ENCODE peak calls at places on chromosome 14, in eight cellular contexts. One of them, this sample, is unnamed.

GRCh38 chr14:79686196-79686595 is 525.1 kb downstream of the DIO2 start:
- DNase-seq in neuronal stem cell: no peak
- DNase-seq in CD8-positive, alpha-beta T cell: no peak
- DNase-seq in HCT116: no peak
- DNase-seq in uterus: no peak
- DNase-seq in stomach: no peak
- DNase-seq in CD4-positive, CD25-positive, alpha-beta regulatory T cell: no peak
- DNase-seq in lung: no peak
- DNase-seq in this sample: no peak

GRCh38 chr14:90644882-90645281 is 171.3 kb downstream of the TTC7B start:
- DNase-seq in neuronal stem cell: no peak
- DNase-seq in CD8-positive, alpha-beta T cell: no peak
- DNase-seq in HCT116: no peak
- DNase-seq in uterus: peak; percentile 52
- DNase-seq in stomach: no peak
- DNase-seq in CD4-positive, CD25-positive, alpha-beta regulatory T cell: no peak
- DNase-seq in lung: no peak
- DNase-seq in this sample: no peak

GRCh38 chr14:69154779-69155178 is 1.9 kb upstream of the DCAF5 start:
- DNase-seq in neuronal stem cell: no peak
- DNase-seq in CD8-positive, alpha-beta T cell: no peak
- DNase-seq in HCT116: no peak
- DNase-seq in uterus: no peak
- DNase-seq in stomach: peak; percentile 55
- DNase-seq in CD4-positive, CD25-positive, alpha-beta regulatory T cell: no peak
- DNase-seq in lung: peak; percentile 40
- DNase-seq in this sample: no peak

GRCh38 chr14:102799684-102800562 is 22.7 kb downstream of the TRAF3 start:
- DNase-seq in neuronal stem cell: no peak
- DNase-seq in CD8-positive, alpha-beta T cell: no peak
- DNase-seq in HCT116: no peak
- DNase-seq in uterus: no peak
- DNase-seq in stomach: no peak
- DNase-seq in CD4-positive, CD25-positive, alpha-beta regulatory T cell: no peak
- DNase-seq in lung: no peak
- DNase-seq in this sample: no peak

GRCh38 chr14:101791919-101792572 is 30.5 kb downstream of the PPP2R5C start:
- DNase-seq in neuronal stem cell: no peak
- DNase-seq in CD8-positive, alpha-beta T cell: no peak
- DNase-seq in HCT116: no peak
- DNase-seq in uterus: no peak
- DNase-seq in stomach: no peak
- DNase-seq in CD4-positive, CD25-positive, alpha-beta regulatory T cell: no peak
- DNase-seq in lung: no peak
- DNase-seq in this sample: no peak

GRCh38 chr14:28676481-28676880 is 90.1 kb upstream of the FOXG1 start:
- DNase-seq in neuronal stem cell: no peak
- DNase-seq in CD8-positive, alpha-beta T cell: no peak
- DNase-seq in HCT116: no peak
- DNase-seq in uterus: no peak
- DNase-seq in stomach: no peak
- DNase-seq in CD4-positive, CD25-positive, alpha-beta regulatory T cell: no peak
- DNase-seq in lung: no peak
- DNase-seq in this sample: no peak

GRCh38 chr14:29630566-29631160 is 297.0 kb downstream of the PRKD1 start:
- DNase-seq in neuronal stem cell: no peak
- DNase-seq in CD8-positive, alpha-beta T cell: no peak
- DNase-seq in HCT116: no peak
- DNase-seq in uterus: no peak
- DNase-seq in stomach: no peak
- DNase-seq in CD4-positive, CD25-positive, alpha-beta regulatory T cell: no peak
- DNase-seq in lung: no peak
- DNase-seq in this sample: no peak

GRCh38 chr14:75982724-75983358 is 1.0 kb upstream of the TGFB3 start:
- DNase-seq in neuronal stem cell: no peak
- DNase-seq in CD8-positive, alpha-beta T cell: no peak
- DNase-seq in HCT116: no peak
- DNase-seq in uterus: peak; percentile 87
- DNase-seq in stomach: no peak
- DNase-seq in CD4-positive, CD25-positive, alpha-beta regulatory T cell: no peak
- DNase-seq in lung: peak; percentile 62
- DNase-seq in this sample: no peak

GRCh38 chr14:101761881-101762529 is 496 bp downstream of the PPP2R5C start:
- DNase-seq in neuronal stem cell: peak; percentile 53
- DNase-seq in CD8-positive, alpha-beta T cell: peak; percentile 37
- DNase-seq in HCT116: no peak
- DNase-seq in uterus: peak; percentile 40
- DNase-seq in stomach: peak; percentile 54
- DNase-seq in CD4-positive, CD25-positive, alpha-beta regulatory T cell: peak; percentile 52
- DNase-seq in lung: no peak
- DNase-seq in this sample: peak; percentile 20

GRCh38 chr14:24298892-24299254 is 707 bp downstream of the DHRS1 start:
- DNase-seq in neuronal stem cell: no peak
- DNase-seq in CD8-positive, alpha-beta T cell: no peak
- DNase-seq in HCT116: peak; percentile 24
- DNase-seq in uterus: no peak
- DNase-seq in stomach: no peak
- DNase-seq in CD4-positive, CD25-positive, alpha-beta regulatory T cell: no peak
- DNase-seq in lung: no peak
- DNase-seq in this sample: no peak

GRCh38 chr14:39419272-39419671 is 13.0 kb downstream of the FBXO33 start:
- DNase-seq in neuronal stem cell: no peak
- DNase-seq in CD8-positive, alpha-beta T cell: no peak
- DNase-seq in HCT116: no peak
- DNase-seq in uterus: no peak
- DNase-seq in stomach: no peak
- DNase-seq in CD4-positive, CD25-positive, alpha-beta regulatory T cell: no peak
- DNase-seq in lung: no peak
- DNase-seq in this sample: no peak

GRCh38 chr14:42095155-42095554 is 488.5 kb downstream of the LRFN5 start:
- DNase-seq in neuronal stem cell: no peak
- DNase-seq in CD8-positive, alpha-beta T cell: no peak
- DNase-seq in HCT116: no peak
- DNase-seq in uterus: no peak
- DNase-seq in stomach: no peak
- DNase-seq in CD4-positive, CD25-positive, alpha-beta regulatory T cell: no peak
- DNase-seq in lung: no peak
- DNase-seq in this sample: no peak

GRCh38 chr14:24293525-24293924 is 6.1 kb downstream of the DHRS1 start:
- DNase-seq in neuronal stem cell: no peak
- DNase-seq in CD8-positive, alpha-beta T cell: no peak
- DNase-seq in HCT116: no peak
- DNase-seq in uterus: no peak
- DNase-seq in stomach: no peak
- DNase-seq in CD4-positive, CD25-positive, alpha-beta regulatory T cell: no peak
- DNase-seq in lung: no peak
- DNase-seq in this sample: no peak

GRCh38 chr14:94770251-94770749 is 387 bp upstream of the GSC start:
- DNase-seq in neuronal stem cell: no peak
- DNase-seq in CD8-positive, alpha-beta T cell: no peak
- DNase-seq in HCT116: no peak
- DNase-seq in uterus: no peak
- DNase-seq in stomach: no peak
- DNase-seq in CD4-positive, CD25-positive, alpha-beta regulatory T cell: no peak
- DNase-seq in lung: no peak
- DNase-seq in this sample: no peak

GRCh38 chr14:77033622-77034521 is 5.4 kb upstream of the IRF2BPL start:
- DNase-seq in neuronal stem cell: peak; percentile 69
- DNase-seq in CD8-positive, alpha-beta T cell: peak; percentile 60
- DNase-seq in HCT116: no peak
- DNase-seq in uterus: peak; percentile 84
- DNase-seq in stomach: peak; percentile 82
- DNase-seq in CD4-positive, CD25-positive, alpha-beta regulatory T cell: peak; percentile 42
- DNase-seq in lung: peak; percentile 83
- DNase-seq in this sample: no peak

GRCh38 chr14:63130531-63130930 is 73.7 kb upstream of the RHOJ start:
- DNase-seq in neuronal stem cell: no peak
- DNase-seq in CD8-positive, alpha-beta T cell: no peak
- DNase-seq in HCT116: no peak
- DNase-seq in uterus: no peak
- DNase-seq in stomach: no peak
- DNase-seq in CD4-positive, CD25-positive, alpha-beta regulatory T cell: no peak
- DNase-seq in lung: no peak
- DNase-seq in this sample: no peak

GRCh38 chr14:105022276-105022670 is 1.4 kb upstream of the CDCA4 start:
- DNase-seq in neuronal stem cell: no peak
- DNase-seq in CD8-positive, alpha-beta T cell: no peak
- DNase-seq in HCT116: no peak
- DNase-seq in uterus: no peak
- DNase-seq in stomach: no peak
- DNase-seq in CD4-positive, CD25-positive, alpha-beta regulatory T cell: no peak
- DNase-seq in lung: no peak
- DNase-seq in this sample: no peak

GRCh38 chr14:105020815-105021655 is at the start of gene CDCA4:
- DNase-seq in neuronal stem cell: peak; percentile 98
- DNase-seq in CD8-positive, alpha-beta T cell: peak; percentile 98
- DNase-seq in HCT116: peak; percentile 89
- DNase-seq in uterus: peak; percentile 98
- DNase-seq in stomach: peak; percentile 99
- DNase-seq in CD4-positive, CD25-positive, alpha-beta regulatory T cell: peak; percentile 96
- DNase-seq in lung: peak; percentile 94
- DNase-seq in this sample: peak; percentile 86

GRCh38 chr14:105018414-105018813 is 2.5 kb downstream of the CDCA4 start:
- DNase-seq in neuronal stem cell: no peak
- DNase-seq in CD8-positive, alpha-beta T cell: no peak
- DNase-seq in HCT116: no peak
- DNase-seq in uterus: no peak
- DNase-seq in stomach: no peak
- DNase-seq in CD4-positive, CD25-positive, alpha-beta regulatory T cell: no peak
- DNase-seq in lung: no peak
- DNase-seq in this sample: no peak

GRCh38 chr14:105021656-105022275 is 883 bp upstream of the CDCA4 start:
- DNase-seq in neuronal stem cell: no peak
- DNase-seq in CD8-positive, alpha-beta T cell: no peak
- DNase-seq in HCT116: peak; percentile 57
- DNase-seq in uterus: peak; percentile 54
- DNase-seq in stomach: peak; percentile 29
- DNase-seq in CD4-positive, CD25-positive, alpha-beta regulatory T cell: no peak
- DNase-seq in lung: peak; percentile 43
- DNase-seq in this sample: no peak

GRCh38 chr14:105019861-105020814 is 745 bp downstream of the CDCA4 start:
- DNase-seq in neuronal stem cell: peak; percentile 33
- DNase-seq in CD8-positive, alpha-beta T cell: peak; percentile 37
- DNase-seq in HCT116: no peak
- DNase-seq in uterus: peak; percentile 40
- DNase-seq in stomach: peak; percentile 39
- DNase-seq in CD4-positive, CD25-positive, alpha-beta regulatory T cell: peak; percentile 54
- DNase-seq in lung: no peak
- DNase-seq in this sample: no peak
- H3K4me1 ChIP-seq in neuronal stem cell: peaks cover 17% of the 10 kb centered on the region
- H3K4me1 ChIP-seq in CD8-positive, alpha-beta T cell: peaks cover 23% of the 10 kb centered on the region
- H3K4me1 ChIP-seq in HCT116: peaks cover 45% of the 10 kb centered on the region
- H3K4me1 ChIP-seq in uterus: no peaks in the 10 kb centered on the region
- H3K4me1 ChIP-seq in stomach: peaks cover 47% of the 10 kb centered on the region
- H3K4me1 ChIP-seq in CD4-positive, CD25-positive, alpha-beta regulatory T cell: peaks cover 53% of the 10 kb centered on the region
- H3K4me1 ChIP-seq in lung: peaks cover 5% of the 10 kb centered on the region
- H3K4me1 ChIP-seq in this sample: peaks cover 25% of the 10 kb centered on the region

DNA sequence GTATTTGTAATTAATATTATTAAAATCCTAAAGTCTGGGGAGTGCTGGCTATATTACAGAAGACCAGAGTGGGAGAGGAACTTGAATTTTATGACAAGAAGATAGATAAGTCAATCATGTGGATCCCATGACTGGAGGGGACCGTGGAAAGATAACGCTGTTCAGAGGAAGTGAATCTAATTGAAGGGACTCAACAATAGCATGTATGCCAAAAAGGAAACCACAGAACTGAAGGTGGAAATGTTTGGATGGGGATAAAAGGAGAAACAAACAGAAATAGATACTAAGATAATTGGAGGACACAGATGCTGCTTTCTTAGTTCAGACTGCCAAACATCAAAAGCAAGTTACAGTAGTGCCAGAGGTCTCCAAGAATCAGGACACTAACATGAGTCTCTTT is 21.1 kb downstream of the OR6J1 start:
- DNase-seq in neuronal stem cell: no peak
- DNase-seq in CD8-positive, alpha-beta T cell: no peak
- DNase-seq in HCT116: no peak
- DNase-seq in uterus: no peak
- DNase-seq in stomach: no peak
- DNase-seq in CD4-positive, CD25-positive, alpha-beta regulatory T cell: no peak
- DNase-seq in lung: no peak
- DNase-seq in this sample: no peak
- H3K4me1 ChIP-seq in neuronal stem cell: no peaks in the 10 kb centered on the region
- H3K4me1 ChIP-seq in CD8-positive, alpha-beta T cell: no peaks in the 10 kb centered on the region
- H3K4me1 ChIP-seq in HCT116: peaks cover 6% of the 10 kb centered on the region
- H3K4me1 ChIP-seq in uterus: no peaks in the 10 kb centered on the region
- H3K4me1 ChIP-seq in stomach: no peaks in the 10 kb centered on the region
- H3K4me1 ChIP-seq in CD4-positive, CD25-positive, alpha-beta regulatory T cell: no peaks in the 10 kb centered on the region
- H3K4me1 ChIP-seq in lung: peaks cover 1% of the 10 kb centered on the region
- H3K4me1 ChIP-seq in this sample: no peaks in the 10 kb centered on the region

DNA sequence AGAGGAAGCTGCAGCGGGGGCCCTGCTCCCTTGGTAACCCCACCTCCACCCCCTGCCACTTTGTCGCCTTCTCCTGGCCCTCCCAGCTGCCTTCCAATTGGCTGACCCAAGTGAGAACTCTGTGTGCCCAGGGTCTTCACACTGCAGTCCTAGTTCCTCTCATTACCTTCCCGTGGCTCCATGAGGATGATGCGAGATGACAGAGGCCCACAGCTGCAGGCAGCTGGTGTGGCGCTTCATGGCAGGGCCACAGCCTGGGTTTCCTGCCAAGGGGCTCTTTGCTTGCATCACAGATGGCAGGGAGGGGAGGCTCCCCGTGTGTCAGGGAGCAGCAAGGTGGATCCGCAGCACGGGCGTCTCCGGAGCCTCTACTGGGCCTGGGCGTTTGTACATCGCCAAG is 29.0 kb downstream of the DEGS2 start:
- DNase-seq in neuronal stem cell: no peak
- DNase-seq in CD8-positive, alpha-beta T cell: no peak
- DNase-seq in HCT116: no peak
- DNase-seq in uterus: no peak
- DNase-seq in stomach: no peak
- DNase-seq in CD4-positive, CD25-positive, alpha-beta regulatory T cell: no peak
- DNase-seq in lung: no peak
- DNase-seq in this sample: no peak
- H3K4me1 ChIP-seq in neuronal stem cell: no peaks in the 10 kb centered on the region
- H3K4me1 ChIP-seq in CD8-positive, alpha-beta T cell: no peaks in the 10 kb centered on the region
- H3K4me1 ChIP-seq in HCT116: no peaks in the 10 kb centered on the region
- H3K4me1 ChIP-seq in uterus: peaks cover 4% of the 10 kb centered on the region
- H3K4me1 ChIP-seq in stomach: peaks cover 6% of the 10 kb centered on the region
- H3K4me1 ChIP-seq in CD4-positive, CD25-positive, alpha-beta regulatory T cell: no peaks in the 10 kb centered on the region
- H3K4me1 ChIP-seq in lung: peaks cover 2% of the 10 kb centered on the region
- H3K4me1 ChIP-seq in this sample: peaks cover 8% of the 10 kb centered on the region

GRCh38 chr14:54856152-54856551 is 46.5 kb downstream of the GCH1 start:
- DNase-seq in neuronal stem cell: no peak
- DNase-seq in CD8-positive, alpha-beta T cell: no peak
- DNase-seq in HCT116: no peak
- DNase-seq in uterus: no peak
- DNase-seq in stomach: no peak
- DNase-seq in CD4-positive, CD25-positive, alpha-beta regulatory T cell: no peak
- DNase-seq in lung: no peak
- DNase-seq in this sample: no peak

GRCh38 chr14:54852215-54852614 is 50.4 kb downstream of the GCH1 start:
- DNase-seq in neuronal stem cell: no peak
- DNase-seq in CD8-positive, alpha-beta T cell: no peak
- DNase-seq in HCT116: no peak
- DNase-seq in uterus: no peak
- DNase-seq in stomach: no peak
- DNase-seq in CD4-positive, CD25-positive, alpha-beta regulatory T cell: no peak
- DNase-seq in lung: no peak
- DNase-seq in this sample: no peak

GRCh38 chr14:54854181-54854580 is 48.4 kb downstream of the GCH1 start:
- DNase-seq in neuronal stem cell: no peak
- DNase-seq in CD8-positive, alpha-beta T cell: no peak
- DNase-seq in HCT116: no peak
- DNase-seq in uterus: no peak
- DNase-seq in stomach: no peak
- DNase-seq in CD4-positive, CD25-positive, alpha-beta regulatory T cell: no peak
- DNase-seq in lung: no peak
- DNase-seq in this sample: no peak

GRCh38 chr14:54857830-54858269 is 44.8 kb downstream of the GCH1 start:
- DNase-seq in neuronal stem cell: no peak
- DNase-seq in CD8-positive, alpha-beta T cell: no peak
- DNase-seq in HCT116: no peak
- DNase-seq in uterus: no peak
- DNase-seq in stomach: no peak
- DNase-seq in CD4-positive, CD25-positive, alpha-beta regulatory T cell: no peak
- DNase-seq in lung: no peak
- DNase-seq in this sample: no peak
- H3K4me1 ChIP-seq in neuronal stem cell: no peaks in the 10 kb centered on the region
- H3K4me1 ChIP-seq in CD8-positive, alpha-beta T cell: no peaks in the 10 kb centered on the region
- H3K4me1 ChIP-seq in HCT116: no peaks in the 10 kb centered on the region
- H3K4me1 ChIP-seq in uterus: no peaks in the 10 kb centered on the region
- H3K4me1 ChIP-seq in stomach: no peaks in the 10 kb centered on the region
- H3K4me1 ChIP-seq in CD4-positive, CD25-positive, alpha-beta regulatory T cell: peaks cover 14% of the 10 kb centered on the region
- H3K4me1 ChIP-seq in lung: no peaks in the 10 kb centered on the region
- H3K4me1 ChIP-seq in this sample: no peaks in the 10 kb centered on the region

This sample was measured in esophagus squamous epithelium.